ENCODE peak calls at places on chromosome 10, in eight cellular contexts. J is breast epithelium, D is uterus, H is heart left ventricle, Q is ovary, W is upper lobe of left lung, S is sigmoid colon, P is transverse colon. O is an unnamed sample.
A peak's percentile ranks its signal among the peaks of the same experiment; 100 is the strongest.

GRCh38 chr10:26574783-26575182 is 122.7 kb upstream of the PDSS1 start:
- DNase-seq in J (no peak), D (no peak), H (no peak), Q (no peak), W (no peak), S (no peak), P (no peak), O (no peak)

GRCh38 chr10:21721000-21721670 is 187.1 kb downstream of the MLLT10 start:
- DNase-seq in J (no peak), D (no peak), H (no peak), Q (no peak), W (no peak), S (no peak), P (no peak), O (no peak)

GRCh38 chr10:107031981-107032699 is 132.4 kb downstream of the SORCS1 start:
- DNase-seq in J (no peak), D (no peak), H (no peak), Q (no peak), W (no peak), S (no peak), P (no peak), O (no peak)

GRCh38 chr10:31937371-31937770 is 8.7 kb upstream of the ARHGAP12 start:
- DNase-seq in J (no peak), D (no peak), H (no peak), Q (no peak), W (no peak), S (no peak), P (no peak), O (no peak)

GRCh38 chr10:78424721-78425120 is 391.1 kb downstream of the RPS24 start:
- DNase-seq in J (no peak), D (no peak), H (no peak), Q (no peak), W (no peak), S (peak; percentile 17), P (no peak), O (no peak)

GRCh38 chr10:6009961-6010360 is 32.6 kb upstream of the IL15RA start:
- DNase-seq in J (no peak), D (no peak), H (no peak), Q (no peak), W (no peak), S (no peak), P (no peak), O (no peak)

GRCh38 chr10:96626795-96627194 is 40.0 kb upstream of the TM9SF3 start:
- DNase-seq in J (no peak), D (no peak), H (no peak), Q (no peak), W (no peak), S (no peak), P (no peak), O (no peak)

GRCh38 chr10:93542358-93542791 is 24.1 kb upstream of the FFAR4 start:
- DNase-seq in J (no peak), D (peak; percentile 20), H (peak; percentile 63), Q (no peak), W (no peak), S (no peak), P (peak; percentile 80), O (no peak)

GRCh38 chr10:22927661-22928403 is at the start of gene ARMC3:
- DNase-seq in J (no peak), D (peak; percentile 19), H (peak; percentile 38), Q (peak; percentile 18), W (peak; percentile 94), S (peak; percentile 65), P (peak; percentile 38), O (peak; percentile 12)

GRCh38 chr10:93762979-93763391 is 5.2 kb downstream of the LGI1 start:
- DNase-seq in J (no peak), D (no peak), H (no peak), Q (no peak), W (no peak), S (no peak), P (no peak), O (no peak)

GRCh38 chr10:54983255-54983654 is 182.2 kb upstream of the PCDH15 start:
- DNase-seq in J (no peak), D (no peak), H (no peak), Q (no peak), W (no peak), S (no peak), P (no peak), O (no peak)

GRCh38 chr10:91587710-91588638 is 44.9 kb downstream of the PPP1R3C start:
- DNase-seq in J (no peak), D (peak; percentile 45), H (no peak), Q (peak; percentile 52), W (no peak), S (no peak), P (no peak), O (peak; percentile 61)

GRCh38 chr10:125982256-125982948 is 86.0 kb downstream of the FANK1 start:
- DNase-seq in J (no peak), D (no peak), H (peak; percentile 32), Q (peak; percentile 56), W (no peak), S (no peak), P (peak; percentile 17), O (no peak)

GRCh38 chr10:126110434-126110833 is 214.1 kb downstream of the FANK1 start:
- DNase-seq in J (no peak), D (no peak), H (no peak), Q (no peak), W (no peak), S (no peak), P (no peak), O (no peak)

GRCh38 chr10:12419279-12419847 is 70.0 kb downstream of the CAMK1D start:
- DNase-seq in J (no peak), D (peak; percentile 78), H (peak; percentile 18), Q (peak; percentile 52), W (no peak), S (peak; percentile 86), P (no peak), O (peak; percentile 76)

GRCh38 chr10:113412161-113412560 is 140.7 kb upstream of the HABP2 start:
- DNase-seq in J (no peak), D (no peak), H (no peak), Q (no peak), W (no peak), S (no peak), P (no peak), O (no peak)

GRCh38 chr10:31134303-31134928 is 102.8 kb upstream of the ZNF438 start:
- DNase-seq in J (no peak), D (peak; percentile 38), H (no peak), Q (peak; percentile 39), W (no peak), S (no peak), P (peak; percentile 19), O (no peak)

GRCh38 chr10:87763086-87763861 is 54.8 kb downstream of the ATAD1 start:
- DNase-seq in J (no peak), D (no peak), H (no peak), Q (no peak), W (no peak), S (no peak), P (no peak), O (no peak)

DNA sequence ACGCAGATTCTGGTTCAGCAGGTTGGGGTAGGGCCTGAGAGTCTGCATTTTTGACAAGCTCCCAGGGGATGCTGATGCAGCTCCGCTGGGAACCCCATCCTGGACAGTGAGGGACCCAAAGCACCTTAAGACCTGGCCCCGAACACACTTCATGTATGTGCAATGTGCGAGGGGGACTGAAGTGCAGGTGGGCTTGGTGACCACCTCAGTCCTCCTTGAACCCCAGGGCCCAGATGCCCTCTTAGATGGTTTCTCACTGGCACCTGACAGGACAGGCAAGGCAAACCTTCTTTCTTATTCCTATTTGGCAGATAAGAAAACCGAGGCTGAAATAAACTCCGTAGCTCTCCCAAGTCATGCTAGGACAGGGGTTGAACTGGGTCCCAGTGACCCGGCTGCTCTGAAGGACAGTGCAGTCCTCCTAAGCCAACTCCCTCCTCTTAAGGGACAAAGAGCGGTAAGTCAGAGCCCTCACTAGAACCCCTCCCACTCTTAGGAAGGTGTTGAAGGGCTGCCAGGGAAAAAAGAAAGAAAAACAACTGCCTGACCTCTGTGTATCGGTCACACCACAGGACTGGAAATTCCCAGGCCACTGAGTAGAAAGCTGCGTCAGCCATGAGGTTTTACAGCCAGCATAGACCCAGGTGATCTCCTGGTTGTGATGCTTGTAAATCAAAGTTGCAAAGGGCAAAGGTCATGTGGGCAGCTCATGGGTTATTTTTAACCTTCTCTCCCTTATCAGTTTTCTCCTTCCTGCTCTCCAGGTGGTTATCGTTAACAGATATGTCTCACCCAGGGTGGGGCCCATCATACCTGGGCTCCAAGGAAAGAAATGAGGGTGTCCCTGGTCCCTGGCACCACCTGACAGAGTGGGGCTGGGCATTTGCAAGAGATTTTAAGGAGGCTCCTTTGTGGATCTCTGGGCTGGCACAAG is 90.9 kb upstream of the SMNDC1 start:
- DNase-seq in J (peak; percentile 44), D (peak; percentile 32), H (peak; percentile 39), Q (peak; percentile 38), W (no peak), S (no peak), P (peak; percentile 85), O (no peak)
- H3K4me1 ChIP-seq in J (no peaks in the 10 kb centered on the region), D (peaks cover 15% of the 10 kb centered on the region), H (peaks cover 29% of the 10 kb centered on the region), Q (peaks cover 1% of the 10 kb centered on the region), W (peaks cover 28% of the 10 kb centered on the region), S (no peaks in the 10 kb centered on the region), P (peaks cover 28% of the 10 kb centered on the region), O (no peaks in the 10 kb centered on the region)

GRCh38 chr10:72097448-72098300 is 9.3 kb upstream of the SPOCK2 start:
- DNase-seq in J (no peak), D (no peak), H (no peak), Q (no peak), W (no peak), S (no peak), P (no peak), O (no peak)

GRCh38 chr10:72096115-72097000 is 8.0 kb upstream of the SPOCK2 start:
- DNase-seq in J (no peak), D (no peak), H (no peak), Q (no peak), W (no peak), S (no peak), P (no peak), O (no peak)

GRCh38 chr10:72095195-72095594 is 6.8 kb upstream of the SPOCK2 start:
- DNase-seq in J (no peak), D (no peak), H (no peak), Q (no peak), W (no peak), S (no peak), P (no peak), O (no peak)

GRCh38 chr10:72099054-72099921 is 10.9 kb upstream of the SPOCK2 start:
- DNase-seq in J (no peak), D (no peak), H (no peak), Q (no peak), W (no peak), S (no peak), P (no peak), O (no peak)

GRCh38 chr10:72098301-72099053 is 10.1 kb upstream of the SPOCK2 start:
- DNase-seq in J (no peak), D (no peak), H (no peak), Q (no peak), W (no peak), S (no peak), P (no peak), O (no peak)
- TF ChIP-seq POLR2A in J (no peak), D (no peak), H (no peak), Q (no peak), W (no peak), S (no peak), P (no peak), O (no peak)

GRCh38 chr10:131424053-131424452 is 112.5 kb upstream of the TCERG1L start:
- DNase-seq in J (no peak), D (no peak), H (no peak), Q (peak; percentile 45), W (no peak), S (no peak), P (no peak), O (no peak)
- H3K9me3 ChIP-seq in J (no peaks in the 10 kb centered on the region), D (no peaks in the 10 kb centered on the region), H (no peaks in the 10 kb centered on the region), Q (no peaks in the 10 kb centered on the region), W (no peaks in the 10 kb centered on the region), S (peaks cover 1% of the 10 kb centered on the region), P (no peaks in the 10 kb centered on the region), O (no peaks in the 10 kb centered on the region)

GRCh38 chr10:44982114-44982460 is 3.5 kb upstream of the DEPP1 start:
- DNase-seq in J (no peak), D (peak; percentile 37), H (peak; percentile 61), Q (peak; percentile 40), W (peak; percentile 74), S (peak; percentile 72), P (no peak), O (peak; percentile 62)
- H3K4me1 ChIP-seq in J (peaks cover 23% of the 10 kb centered on the region), D (peaks cover 10% of the 10 kb centered on the region), H (peaks cover 88% of the 10 kb centered on the region), Q (peaks cover 48% of the 10 kb centered on the region), W (peaks cover 92% of the 10 kb centered on the region), S (no peaks in the 10 kb centered on the region), P (peaks cover 35% of the 10 kb centered on the region), O (peaks cover 55% of the 10 kb centered on the region)

O was measured in gastrocnemius medialis.